ENCODE peak calls at places on chromosomes 12 and 14, in six cellular contexts. One of them, this sample, is unnamed.

GRCh38 chr14:89927466-89927865 is 27.1 kb downstream of the EFCAB11 start:
- DNase-seq in PC-9: no peak
- DNase-seq in left lobe of liver: no peak
- DNase-seq in NCI-H1092 treated with DMSO at 0.1 percent for 48 hours: no peak
- DNase-seq in NCI-H1105: no peak
- DNase-seq in PC-3: no peak
- DNase-seq in this sample: no peak

GRCh38 chr14:98926151-98926550 is 345.8 kb downstream of the BCL11B start:
- DNase-seq in PC-9: no peak
- DNase-seq in left lobe of liver: no peak
- DNase-seq in NCI-H1092 treated with DMSO at 0.1 percent for 48 hours: no peak
- DNase-seq in NCI-H1105: no peak
- DNase-seq in PC-3: no peak
- DNase-seq in this sample: no peak

GRCh38 chr12:11793896-11794295 is 144.4 kb downstream of the ETV6 start:
- DNase-seq in PC-9: no peak
- DNase-seq in left lobe of liver: no peak
- DNase-seq in NCI-H1092 treated with DMSO at 0.1 percent for 48 hours: no peak
- DNase-seq in NCI-H1105: no peak
- DNase-seq in PC-3: no peak
- DNase-seq in this sample: no peak

GRCh38 chr12:106924458-106924857 is 31.2 kb upstream of the TMEM263 start:
- DNase-seq in PC-9: no peak
- DNase-seq in left lobe of liver: no peak
- DNase-seq in NCI-H1092 treated with DMSO at 0.1 percent for 48 hours: no peak
- DNase-seq in NCI-H1105: no peak
- DNase-seq in PC-3: no peak
- DNase-seq in this sample: no peak

GRCh38 chr14:28821993-28822392 is 55.4 kb downstream of the FOXG1 start:
- DNase-seq in PC-9: no peak
- DNase-seq in left lobe of liver: no peak
- DNase-seq in NCI-H1092 treated with DMSO at 0.1 percent for 48 hours: no peak
- DNase-seq in NCI-H1105: no peak
- DNase-seq in PC-3: no peak
- DNase-seq in this sample: no peak

GRCh38 chr12:65200007-65200665 is 30.8 kb downstream of the LEMD3 start:
- DNase-seq in PC-9: no peak
- DNase-seq in left lobe of liver: no peak
- DNase-seq in NCI-H1092 treated with DMSO at 0.1 percent for 48 hours: no peak
- DNase-seq in NCI-H1105: no peak
- DNase-seq in PC-3: no peak
- DNase-seq in this sample: no peak

GRCh38 chr12:94761559-94761958 is 111.2 kb upstream of the TMCC3 start:
- DNase-seq in PC-9: peak; percentile 87
- DNase-seq in left lobe of liver: no peak
- DNase-seq in NCI-H1092 treated with DMSO at 0.1 percent for 48 hours: no peak
- DNase-seq in NCI-H1105: no peak
- DNase-seq in PC-3: peak; percentile 96
- DNase-seq in this sample: no peak

GRCh38 chr12:123387508-123388217 is 3.7 kb downstream of the KMT5A start:
- DNase-seq in PC-9: no peak
- DNase-seq in left lobe of liver: no peak
- DNase-seq in NCI-H1092 treated with DMSO at 0.1 percent for 48 hours: no peak
- DNase-seq in NCI-H1105: no peak
- DNase-seq in PC-3: no peak
- DNase-seq in this sample: no peak

GRCh38 chr12:46357438-46358324 is 14.9 kb downstream of the SLC38A2 start:
- DNase-seq in PC-9: peak; percentile 57
- DNase-seq in left lobe of liver: no peak
- DNase-seq in NCI-H1092 treated with DMSO at 0.1 percent for 48 hours: peak; percentile 18
- DNase-seq in NCI-H1105: no peak
- DNase-seq in PC-3: peak; percentile 39
- DNase-seq in this sample: no peak

GRCh38 chr14:91901449-91902250 is 34.3 kb upstream of the TC2N start:
- DNase-seq in PC-9: no peak
- DNase-seq in left lobe of liver: no peak
- DNase-seq in NCI-H1092 treated with DMSO at 0.1 percent for 48 hours: no peak
- DNase-seq in NCI-H1105: no peak
- DNase-seq in PC-3: no peak
- DNase-seq in this sample: no peak

GRCh38 chr12:26846419-26846818 is 13.4 kb upstream of the ITPR2 start:
- DNase-seq in PC-9: no peak
- DNase-seq in left lobe of liver: no peak
- DNase-seq in NCI-H1092 treated with DMSO at 0.1 percent for 48 hours: no peak
- DNase-seq in NCI-H1105: no peak
- DNase-seq in PC-3: no peak
- DNase-seq in this sample: no peak

GRCh38 chr14:81434230-81434629 is 34.1 kb upstream of the STON2 start:
- DNase-seq in PC-9: no peak
- DNase-seq in left lobe of liver: no peak
- DNase-seq in NCI-H1092 treated with DMSO at 0.1 percent for 48 hours: no peak
- DNase-seq in NCI-H1105: no peak
- DNase-seq in PC-3: no peak
- DNase-seq in this sample: no peak